ENCODE peak calls at places on chromosomes 16 and 17, in ten cellular contexts. One of them, this sample, is unnamed.

GRCh38 chr17:73308017-73308823 is 3.6 kb downstream of the CDC42EP4 start:
- DNase-seq in Panc1: no peak
- DNase-seq in tibial nerve: peak
- DNase-seq in CD8-positive, alpha-beta T cell: no peak
- DNase-seq in psoas muscle: peak
- DNase-seq in A549: peak
- DNase-seq in heart right ventricle: peak
- DNase-seq in CD4-positive, alpha-beta T cell: no peak
- DNase-seq in PC-9: peak
- DNase-seq in naive thymus-derived CD4-positive, alpha-beta T cell: no peak
- DNase-seq in this sample: no peak

GRCh38 chr17:15883617-15884111 is 61.3 kb upstream of the ADORA2B start:
- DNase-seq in Panc1: peak
- DNase-seq in tibial nerve: no peak
- DNase-seq in CD8-positive, alpha-beta T cell: no peak
- DNase-seq in psoas muscle: no peak
- DNase-seq in A549: no peak
- DNase-seq in heart right ventricle: no peak
- DNase-seq in CD4-positive, alpha-beta T cell: no peak
- DNase-seq in PC-9: peak
- DNase-seq in naive thymus-derived CD4-positive, alpha-beta T cell: no peak
- DNase-seq in this sample: peak

GRCh38 chr16:46774743-46775177 is 26.6 kb upstream of the MYLK3 start:
- DNase-seq in Panc1: no peak
- DNase-seq in tibial nerve: no peak
- DNase-seq in CD8-positive, alpha-beta T cell: no peak
- DNase-seq in psoas muscle: no peak
- DNase-seq in A549: no peak
- DNase-seq in heart right ventricle: no peak
- DNase-seq in CD4-positive, alpha-beta T cell: no peak
- DNase-seq in PC-9: no peak
- DNase-seq in naive thymus-derived CD4-positive, alpha-beta T cell: no peak
- DNase-seq in this sample: no peak

GRCh38 chr16:24700549-24701392 is 28.7 kb upstream of the TNRC6A start:
- DNase-seq in Panc1: peak
- DNase-seq in tibial nerve: peak
- DNase-seq in CD8-positive, alpha-beta T cell: no peak
- DNase-seq in psoas muscle: peak
- DNase-seq in A549: peak
- DNase-seq in heart right ventricle: peak
- DNase-seq in CD4-positive, alpha-beta T cell: no peak
- DNase-seq in PC-9: peak
- DNase-seq in naive thymus-derived CD4-positive, alpha-beta T cell: no peak
- DNase-seq in this sample: peak

GRCh38 chr16:89615596-89616090 is 2.2 kb downstream of the DPEP1 start:
- DNase-seq in Panc1: no peak
- DNase-seq in tibial nerve: no peak
- DNase-seq in CD8-positive, alpha-beta T cell: no peak
- DNase-seq in psoas muscle: no peak
- DNase-seq in A549: peak
- DNase-seq in heart right ventricle: no peak
- DNase-seq in CD4-positive, alpha-beta T cell: no peak
- DNase-seq in PC-9: peak
- DNase-seq in naive thymus-derived CD4-positive, alpha-beta T cell: no peak
- DNase-seq in this sample: no peak

GRCh38 chr16:87528690-87529579 is 36.1 kb upstream of the ZCCHC14 start:
- DNase-seq in Panc1: no peak
- DNase-seq in tibial nerve: no peak
- DNase-seq in CD8-positive, alpha-beta T cell: no peak
- DNase-seq in psoas muscle: no peak
- DNase-seq in A549: no peak
- DNase-seq in heart right ventricle: no peak
- DNase-seq in CD4-positive, alpha-beta T cell: no peak
- DNase-seq in PC-9: no peak
- DNase-seq in naive thymus-derived CD4-positive, alpha-beta T cell: no peak
- DNase-seq in this sample: no peak

GRCh38 chr16:51952500-51952899 is 594.4 kb downstream of the TOX3 start:
- DNase-seq in Panc1: no peak
- DNase-seq in tibial nerve: no peak
- DNase-seq in CD8-positive, alpha-beta T cell: no peak
- DNase-seq in psoas muscle: no peak
- DNase-seq in A549: no peak
- DNase-seq in heart right ventricle: no peak
- DNase-seq in CD4-positive, alpha-beta T cell: no peak
- DNase-seq in PC-9: no peak
- DNase-seq in naive thymus-derived CD4-positive, alpha-beta T cell: no peak
- DNase-seq in this sample: no peak

GRCh38 chr16:88831838-88832237 is 20.1 kb upstream of the APRT start:
- DNase-seq in Panc1: no peak
- DNase-seq in tibial nerve: no peak
- DNase-seq in CD8-positive, alpha-beta T cell: no peak
- DNase-seq in psoas muscle: no peak
- DNase-seq in A549: no peak
- DNase-seq in heart right ventricle: no peak
- DNase-seq in CD4-positive, alpha-beta T cell: no peak
- DNase-seq in PC-9: peak
- DNase-seq in naive thymus-derived CD4-positive, alpha-beta T cell: no peak
- DNase-seq in this sample: no peak

GRCh38 chr17:77606146-77606864 is 352.2 kb upstream of the TNRC6C start:
- DNase-seq in Panc1: no peak
- DNase-seq in tibial nerve: no peak
- DNase-seq in CD8-positive, alpha-beta T cell: no peak
- DNase-seq in psoas muscle: no peak
- DNase-seq in A549: no peak
- DNase-seq in heart right ventricle: no peak
- DNase-seq in CD4-positive, alpha-beta T cell: no peak
- DNase-seq in PC-9: no peak
- DNase-seq in naive thymus-derived CD4-positive, alpha-beta T cell: no peak
- DNase-seq in this sample: no peak

GRCh38 chr16:17846030-17846429 is 375.3 kb upstream of the XYLT1 start:
- DNase-seq in Panc1: no peak
- DNase-seq in tibial nerve: no peak
- DNase-seq in CD8-positive, alpha-beta T cell: no peak
- DNase-seq in psoas muscle: no peak
- DNase-seq in A549: no peak
- DNase-seq in heart right ventricle: no peak
- DNase-seq in CD4-positive, alpha-beta T cell: no peak
- DNase-seq in PC-9: no peak
- DNase-seq in naive thymus-derived CD4-positive, alpha-beta T cell: no peak
- DNase-seq in this sample: no peak

GRCh38 chr16:84647830-84648594 is at the start of gene KLHL36:
- DNase-seq in Panc1: no peak
- DNase-seq in tibial nerve: peak
- DNase-seq in CD8-positive, alpha-beta T cell: peak
- DNase-seq in psoas muscle: peak
- DNase-seq in A549: peak
- DNase-seq in heart right ventricle: peak
- DNase-seq in CD4-positive, alpha-beta T cell: peak
- DNase-seq in PC-9: peak
- DNase-seq in naive thymus-derived CD4-positive, alpha-beta T cell: peak
- DNase-seq in this sample: no peak

GRCh38 chr17:9003355-9004131 is 17.8 kb upstream of the NTN1 start:
- DNase-seq in Panc1: no peak
- DNase-seq in tibial nerve: no peak
- DNase-seq in CD8-positive, alpha-beta T cell: no peak
- DNase-seq in psoas muscle: no peak
- DNase-seq in A549: no peak
- DNase-seq in heart right ventricle: no peak
- DNase-seq in CD4-positive, alpha-beta T cell: no peak
- DNase-seq in PC-9: peak
- DNase-seq in naive thymus-derived CD4-positive, alpha-beta T cell: no peak
- DNase-seq in this sample: no peak

GRCh38 chr16:11256657-11257130 is 690 bp upstream of the SOCS1 start:
- DNase-seq in Panc1: no peak
- DNase-seq in tibial nerve: peak
- DNase-seq in CD8-positive, alpha-beta T cell: no peak
- DNase-seq in psoas muscle: peak
- DNase-seq in A549: peak
- DNase-seq in heart right ventricle: peak
- DNase-seq in CD4-positive, alpha-beta T cell: no peak
- DNase-seq in PC-9: peak
- DNase-seq in naive thymus-derived CD4-positive, alpha-beta T cell: no peak
- DNase-seq in this sample: no peak

GRCh38 chr17:2400474-2400866 is 390 bp downstream of the MNT start:
- DNase-seq in Panc1: no peak
- DNase-seq in tibial nerve: no peak
- DNase-seq in CD8-positive, alpha-beta T cell: peak
- DNase-seq in psoas muscle: peak
- DNase-seq in A549: no peak
- DNase-seq in heart right ventricle: peak
- DNase-seq in CD4-positive, alpha-beta T cell: peak
- DNase-seq in PC-9: peak
- DNase-seq in naive thymus-derived CD4-positive, alpha-beta T cell: peak
- DNase-seq in this sample: no peak

GRCh38 chr16:87198328-87198731 is 118.9 kb downstream of the C16orf95 start:
- DNase-seq in Panc1: no peak
- DNase-seq in tibial nerve: no peak
- DNase-seq in CD8-positive, alpha-beta T cell: no peak
- DNase-seq in psoas muscle: no peak
- DNase-seq in A549: no peak
- DNase-seq in heart right ventricle: no peak
- DNase-seq in CD4-positive, alpha-beta T cell: no peak
- DNase-seq in PC-9: no peak
- DNase-seq in naive thymus-derived CD4-positive, alpha-beta T cell: no peak
- DNase-seq in this sample: no peak

GRCh38 chr17:14297161-14297851 is 3.6 kb upstream of the HS3ST3B1 start:
- DNase-seq in Panc1: no peak
- DNase-seq in tibial nerve: no peak
- DNase-seq in CD8-positive, alpha-beta T cell: no peak
- DNase-seq in psoas muscle: peak
- DNase-seq in A549: peak
- DNase-seq in heart right ventricle: no peak
- DNase-seq in CD4-positive, alpha-beta T cell: no peak
- DNase-seq in PC-9: no peak
- DNase-seq in naive thymus-derived CD4-positive, alpha-beta T cell: peak
- DNase-seq in this sample: no peak

GRCh38 chr17:58381124-58381838 is 29.3 kb upstream of the SUPT4H1 start:
- DNase-seq in Panc1: no peak
- DNase-seq in tibial nerve: no peak
- DNase-seq in CD8-positive, alpha-beta T cell: no peak
- DNase-seq in psoas muscle: no peak
- DNase-seq in A549: peak
- DNase-seq in heart right ventricle: no peak
- DNase-seq in CD4-positive, alpha-beta T cell: no peak
- DNase-seq in PC-9: no peak
- DNase-seq in naive thymus-derived CD4-positive, alpha-beta T cell: no peak
- DNase-seq in this sample: no peak

GRCh38 chr17:41024702-41025101 is 2.3 kb downstream of the KRTAP1-5 start:
- DNase-seq in Panc1: no peak
- DNase-seq in tibial nerve: no peak
- DNase-seq in CD8-positive, alpha-beta T cell: no peak
- DNase-seq in psoas muscle: no peak
- DNase-seq in A549: no peak
- DNase-seq in heart right ventricle: no peak
- DNase-seq in CD4-positive, alpha-beta T cell: no peak
- DNase-seq in PC-9: no peak
- DNase-seq in naive thymus-derived CD4-positive, alpha-beta T cell: no peak
- DNase-seq in this sample: no peak

GRCh38 chr16:64983983-64984382 is 137.9 kb downstream of the CDH11 start:
- DNase-seq in Panc1: no peak
- DNase-seq in tibial nerve: no peak
- DNase-seq in CD8-positive, alpha-beta T cell: no peak
- DNase-seq in psoas muscle: no peak
- DNase-seq in A549: no peak
- DNase-seq in heart right ventricle: peak
- DNase-seq in CD4-positive, alpha-beta T cell: no peak
- DNase-seq in PC-9: no peak
- DNase-seq in naive thymus-derived CD4-positive, alpha-beta T cell: no peak
- DNase-seq in this sample: peak

GRCh38 chr17:32256695-32257013 is 9.0 kb upstream of the RHBDL3 start:
- DNase-seq in Panc1: no peak
- DNase-seq in tibial nerve: no peak
- DNase-seq in CD8-positive, alpha-beta T cell: no peak
- DNase-seq in psoas muscle: no peak
- DNase-seq in A549: no peak
- DNase-seq in heart right ventricle: no peak
- DNase-seq in CD4-positive, alpha-beta T cell: no peak
- DNase-seq in PC-9: no peak
- DNase-seq in naive thymus-derived CD4-positive, alpha-beta T cell: no peak
- DNase-seq in this sample: no peak
- H3K27ac ChIP-seq in Panc1: no peak
- H3K27ac ChIP-seq in tibial nerve: no peak
- H3K27ac ChIP-seq in CD8-positive, alpha-beta T cell: no peak
- H3K27ac ChIP-seq in psoas muscle: no peak
- H3K27ac ChIP-seq in A549: no peak
- H3K27ac ChIP-seq in heart right ventricle: no peak
- H3K27ac ChIP-seq in CD4-positive, alpha-beta T cell: no peak
- H3K27ac ChIP-seq in PC-9: no peak
- H3K27ac ChIP-seq in naive thymus-derived CD4-positive, alpha-beta T cell: no peak
- H3K27ac ChIP-seq in this sample: no peak

GRCh38 chr17:44708401-44709263 is at the start of gene DBF4B:
- DNase-seq in Panc1: peak
- DNase-seq in tibial nerve: peak
- DNase-seq in CD8-positive, alpha-beta T cell: peak
- DNase-seq in psoas muscle: peak
- DNase-seq in A549: peak
- DNase-seq in heart right ventricle: peak
- DNase-seq in CD4-positive, alpha-beta T cell: peak
- DNase-seq in PC-9: peak
- DNase-seq in naive thymus-derived CD4-positive, alpha-beta T cell: peak
- DNase-seq in this sample: peak
- H3K27ac ChIP-seq in Panc1: peak
- H3K27ac ChIP-seq in tibial nerve: peak
- H3K27ac ChIP-seq in CD8-positive, alpha-beta T cell: peak
- H3K27ac ChIP-seq in psoas muscle: peak
- H3K27ac ChIP-seq in A549: peak
- H3K27ac ChIP-seq in heart right ventricle: peak
- H3K27ac ChIP-seq in CD4-positive, alpha-beta T cell: no peak
- H3K27ac ChIP-seq in PC-9: peak
- H3K27ac ChIP-seq in naive thymus-derived CD4-positive, alpha-beta T cell: peak
- H3K27ac ChIP-seq in this sample: peak

GRCh38 chr17:29359777-29360176 is 30.4 kb upstream of the TAOK1 start:
- DNase-seq in Panc1: no peak
- DNase-seq in tibial nerve: no peak
- DNase-seq in CD8-positive, alpha-beta T cell: no peak
- DNase-seq in psoas muscle: no peak
- DNase-seq in A549: no peak
- DNase-seq in heart right ventricle: no peak
- DNase-seq in CD4-positive, alpha-beta T cell: no peak
- DNase-seq in PC-9: no peak
- DNase-seq in naive thymus-derived CD4-positive, alpha-beta T cell: no peak
- DNase-seq in this sample: no peak
- H3K27ac ChIP-seq in Panc1: no peak
- H3K27ac ChIP-seq in tibial nerve: no peak
- H3K27ac ChIP-seq in CD8-positive, alpha-beta T cell: no peak
- H3K27ac ChIP-seq in psoas muscle: no peak
- H3K27ac ChIP-seq in A549: no peak
- H3K27ac ChIP-seq in heart right ventricle: no peak
- H3K27ac ChIP-seq in CD4-positive, alpha-beta T cell: no peak
- H3K27ac ChIP-seq in PC-9: no peak
- H3K27ac ChIP-seq in naive thymus-derived CD4-positive, alpha-beta T cell: no peak
- H3K27ac ChIP-seq in this sample: no peak

DNA sequence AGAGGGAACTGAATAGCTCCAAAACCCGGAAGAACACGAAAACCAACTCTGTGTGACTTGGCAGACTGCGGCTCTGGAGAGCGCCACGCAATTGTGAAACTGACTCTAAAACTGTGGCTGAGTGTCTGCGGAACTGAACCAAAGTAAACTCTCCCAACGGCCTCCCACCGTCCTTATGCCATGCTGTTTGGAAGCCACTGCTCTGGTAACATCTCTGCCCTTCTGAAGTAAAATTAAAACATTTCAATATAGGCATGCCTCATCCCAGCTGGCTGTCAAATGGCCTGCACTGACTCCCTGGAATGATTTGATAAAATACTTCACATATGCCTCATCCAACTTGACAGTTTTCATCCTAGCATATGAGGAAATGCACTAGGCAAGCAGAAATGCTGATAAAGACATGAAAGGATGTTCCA is 70.2 kb downstream of the PARN start:
- DNase-seq in Panc1: no peak
- DNase-seq in tibial nerve: no peak
- DNase-seq in CD8-positive, alpha-beta T cell: no peak
- DNase-seq in psoas muscle: no peak
- DNase-seq in A549: no peak
- DNase-seq in heart right ventricle: no peak
- DNase-seq in CD4-positive, alpha-beta T cell: no peak
- DNase-seq in PC-9: no peak
- DNase-seq in naive thymus-derived CD4-positive, alpha-beta T cell: no peak
- DNase-seq in this sample: no peak
- H3K27ac ChIP-seq in Panc1: no peak
- H3K27ac ChIP-seq in tibial nerve: no peak
- H3K27ac ChIP-seq in CD8-positive, alpha-beta T cell: no peak
- H3K27ac ChIP-seq in psoas muscle: no peak
- H3K27ac ChIP-seq in A549: peak
- H3K27ac ChIP-seq in heart right ventricle: no peak
- H3K27ac ChIP-seq in CD4-positive, alpha-beta T cell: no peak
- H3K27ac ChIP-seq in PC-9: no peak
- H3K27ac ChIP-seq in naive thymus-derived CD4-positive, alpha-beta T cell: no peak
- H3K27ac ChIP-seq in this sample: no peak

This sample was measured in epithelial cell of prostate.